ENCODE peak calls at places on chromosomes 3 and 15, in five cellular contexts. U, R, Q, A and B are unnamed samples.

GRCh38 chr3:112358311-112358780 is 25.4 kb downstream of the CD200 start:
- DNase-seq in U (no peak), R (no peak), Q (no peak), A (no peak), B (no peak)

GRCh38 chr3:77562089-77562488 is 522.2 kb downstream of the ROBO2 start:
- DNase-seq in U (no peak), R (no peak), Q (no peak), A (no peak), B (no peak)

GRCh38 chr3:112460519-112460918 is 38.8 kb downstream of the BTLA start:
- DNase-seq in U (no peak), R (no peak), Q (peak; percentile 94), A (no peak), B (no peak)

GRCh38 chr3:100869787-100870186 is 123.4 kb downstream of the ABI3BP start:
- DNase-seq in U (no peak), R (no peak), Q (no peak), A (no peak), B (no peak)

GRCh38 chr3:53523346-53523745 is 28.9 kb downstream of the CACNA1D start:
- DNase-seq in U (peak; percentile 33), R (no peak), Q (no peak), A (no peak), B (no peak)

GRCh38 chr15:67085237-67085817 is 19.9 kb downstream of the SMAD3 start:
- DNase-seq in U (no peak), R (no peak), Q (no peak), A (no peak), B (no peak)

GRCh38 chr3:19644405-19644804 is 289.6 kb downstream of the EFHB start:
- DNase-seq in U (no peak), R (no peak), Q (no peak), A (no peak), B (no peak)

GRCh38 chr3:121834079-121834730 is 655 bp downstream of the IQCB1 start:
- DNase-seq in U (no peak), R (no peak), Q (no peak), A (no peak), B (peak; percentile 20)

GRCh38 chr3:46422617-46423016 is 15.6 kb downstream of the CCRL2 start:
- DNase-seq in U (no peak), R (no peak), Q (no peak), A (no peak), B (peak; percentile 44)

GRCh38 chr15:32888221-32888761 is 170.5 kb downstream of the GREM1 start:
- DNase-seq in U (no peak), R (no peak), Q (no peak), A (no peak), B (no peak)

GRCh38 chr3:69439683-69440270 is 53.9 kb upstream of the FRMD4B start:
- DNase-seq in U (no peak), R (peak; percentile 16), Q (peak; percentile 16), A (no peak), B (no peak)

GRCh38 chr3:69352305-69353087 is 33.4 kb downstream of the FRMD4B start:
- DNase-seq in U (no peak), R (no peak), Q (no peak), A (no peak), B (no peak)

GRCh38 chr15:72865486-72865885 is 81.9 kb upstream of the ADPGK start:
- DNase-seq in U (no peak), R (no peak), Q (no peak), A (no peak), B (no peak)

GRCh38 chr3:186472466-186473008 is 71.6 kb downstream of the CRYGS start:
- DNase-seq in U (no peak), R (no peak), Q (no peak), A (no peak), B (no peak)

GRCh38 chr15:46861796-46862195 is 855.5 kb upstream of the SEMA6D start:
- DNase-seq in U (no peak), R (no peak), Q (no peak), A (no peak), B (no peak)

GRCh38 chr3:148631124-148631903 is 66.4 kb upstream of the AGTR1 start:
- DNase-seq in U (no peak), R (no peak), Q (no peak), A (no peak), B (no peak)

GRCh38 chr15:78372880-78373279 is 32.7 kb downstream of the CRABP1 start:
- DNase-seq in U (no peak), R (peak; percentile 21), Q (no peak), A (peak; percentile 71), B (peak; percentile 86)

GRCh38 chr3:29757054-29757777 is 476.3 kb downstream of the RBMS3 start:
- DNase-seq in U (peak; percentile 37), R (no peak), Q (no peak), A (peak; percentile 66), B (no peak)

DNA sequence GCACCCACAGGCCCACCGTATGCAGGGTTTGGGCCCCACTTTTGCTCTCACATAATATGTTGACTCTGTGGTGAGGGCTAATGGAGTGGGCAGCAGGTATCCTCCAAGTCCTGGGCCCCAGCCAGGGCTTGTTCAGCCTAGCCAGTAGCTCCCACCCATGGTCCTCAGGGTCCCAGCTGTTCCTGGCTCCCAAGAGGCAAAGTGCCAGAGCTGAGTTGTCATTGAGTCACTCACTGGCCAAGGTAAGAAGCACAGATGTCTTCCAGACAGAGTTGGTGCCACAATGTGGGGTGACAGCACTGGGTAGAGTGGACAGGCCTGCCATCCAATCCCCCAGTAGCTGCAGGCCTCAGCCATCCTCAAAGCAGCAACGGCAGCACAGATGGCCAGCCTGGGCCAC is 4.3 kb downstream of the SHF start:
- DNase-seq in U (no peak), R (no peak), Q (no peak), A (no peak), B (no peak)
- H3K27ac ChIP-seq in U (no peak overlapping the region), R (no peak overlapping the region), Q (no peak overlapping the region), A (no peak overlapping the region), B (no peak overlapping the region)

DNA sequence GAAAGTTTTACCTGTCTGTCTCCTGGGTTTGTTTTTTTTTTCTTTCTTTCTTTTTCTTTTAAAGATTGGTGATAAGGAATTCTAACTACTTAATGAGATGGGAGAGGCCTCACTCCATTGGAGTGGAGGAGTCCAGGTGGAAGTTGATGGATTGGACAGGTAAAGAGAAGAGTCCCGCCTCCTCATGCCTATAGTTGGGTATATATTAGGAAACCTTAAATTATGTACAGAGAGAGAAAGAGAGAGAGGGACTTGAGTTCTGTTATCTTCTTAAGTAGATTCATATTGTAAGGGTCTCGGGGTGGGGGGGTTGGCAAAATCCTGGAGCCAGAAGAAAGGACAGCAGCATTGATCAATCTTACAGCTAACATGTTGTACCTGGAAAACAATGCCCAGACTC is 158.2 kb downstream of the TP63 start:
- DNase-seq in U (no peak), R (no peak), Q (no peak), A (no peak), B (no peak)
- TF ChIP-seq POLR2A in U (no peak), R (no peak), Q (no peak), A (no peak), B (no peak)

DNA sequence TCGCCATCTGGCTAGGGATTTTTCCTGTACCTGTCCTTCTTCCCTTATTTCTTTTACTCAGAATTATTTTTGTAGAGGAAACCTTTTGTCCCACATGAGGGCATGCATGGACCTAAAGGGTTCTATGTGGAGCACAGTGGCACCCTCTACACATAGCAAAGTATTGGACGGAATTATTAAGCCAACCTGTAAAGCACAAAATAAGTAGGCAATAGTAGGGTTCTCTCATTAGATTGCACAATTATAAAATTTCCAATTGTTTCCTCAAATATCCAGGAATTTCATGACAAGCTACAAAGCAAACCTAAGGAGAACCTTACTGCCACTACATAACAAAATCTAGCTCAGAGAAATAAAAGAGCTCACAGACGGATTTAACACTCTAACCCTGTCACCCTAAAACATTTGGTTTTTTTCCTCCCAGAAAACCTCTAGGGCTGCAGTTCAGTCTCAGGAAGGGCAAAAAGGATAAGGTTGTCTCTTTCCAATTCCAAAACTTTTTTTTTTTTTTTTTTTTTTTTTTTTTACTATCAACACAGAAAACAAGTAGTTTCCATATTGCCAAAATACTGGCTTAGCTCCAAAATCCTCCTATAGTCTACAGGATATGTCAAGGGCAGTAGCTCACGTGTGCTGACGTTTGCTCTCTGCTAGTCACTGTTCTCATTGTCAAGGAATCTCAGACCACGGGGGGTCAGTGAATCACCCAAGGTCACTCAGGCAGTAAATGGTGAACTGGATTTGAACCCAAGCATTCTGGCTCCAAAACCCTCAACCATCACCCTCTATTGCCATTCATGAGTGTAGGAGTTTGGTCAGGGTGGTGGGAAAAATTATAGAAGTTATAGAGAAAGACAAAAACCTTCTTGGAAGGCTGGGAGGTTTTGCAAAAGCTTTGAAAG is 52.3 kb downstream of the NCEH1 start:
- DNase-seq in U (no peak), R (peak; percentile 94), Q (no peak), A (no peak), B (no peak)
- TF ChIP-seq POLR2AphosphoS5 in U (peak; percentile 24), R (no peak), Q (no peak), A (no peak), B (no peak)

GRCh38 chr3:71401695-71402231 is 181.8 kb downstream of the FOXP1 start:
- DNase-seq in U (no peak), R (no peak), Q (no peak), A (no peak), B (no peak)
- H3K27ac ChIP-seq in U (no peak overlapping the region), R (no peak overlapping the region), Q (no peak overlapping the region), A (no peak overlapping the region), B (no peak overlapping the region)

DNA sequence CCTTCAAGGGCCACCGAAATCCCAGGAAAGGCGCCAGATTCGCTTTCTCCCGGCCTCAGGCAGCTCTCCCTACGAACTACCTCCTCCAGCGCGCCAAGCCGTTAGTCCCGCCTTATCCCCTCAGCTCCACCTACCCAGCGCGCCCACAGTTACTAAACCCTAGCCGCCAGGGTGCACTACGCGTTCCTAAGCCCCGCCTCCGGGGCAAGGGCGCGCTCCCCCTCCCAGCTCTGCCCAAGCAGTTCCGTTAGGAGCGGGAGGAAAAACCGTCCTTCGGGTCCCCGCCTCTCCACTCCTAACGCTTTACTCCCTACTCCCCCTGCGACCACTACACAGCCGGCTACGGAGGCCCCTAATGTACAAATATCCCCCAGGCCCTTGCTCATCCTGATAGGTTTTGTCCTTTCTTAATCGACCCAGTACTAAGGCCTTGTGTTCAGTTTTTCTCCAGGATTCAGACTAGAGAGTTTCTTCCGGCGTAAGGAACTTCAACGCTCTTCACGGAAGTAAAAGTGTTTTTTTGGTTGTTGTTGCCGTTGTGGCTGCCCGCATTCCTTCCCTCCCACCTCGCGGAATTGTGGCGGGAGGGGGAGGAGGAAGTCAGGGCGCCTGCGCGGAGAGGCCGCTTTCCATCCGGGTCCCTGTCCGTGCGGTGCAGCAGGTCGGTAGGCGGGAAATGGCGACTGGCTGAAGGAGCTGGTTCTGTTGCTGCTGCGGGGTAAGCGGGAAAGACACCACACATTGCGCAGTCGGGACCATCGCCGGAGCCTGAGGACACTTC is at the start of gene CTDSPL2:
- DNase-seq in U (peak; percentile 96), R (peak; percentile 97), Q (peak; percentile 91), A (peak; percentile 98), B (peak; percentile 98)
- TF ChIP-seq POLR2A in U (peak; percentile 61), R (peak; percentile 50), Q (peak; percentile 93), A (no peak), B (peak; percentile 73)

GRCh38 chr3:62873672-62874397 is 1.4 kb downstream of the CADPS start:
- DNase-seq in U (no peak), R (no peak), Q (no peak), A (no peak), B (peak; percentile 59)
- TF ChIP-seq POLR2AphosphoS5 in U (no peak), R (no peak), Q (no peak), A (no peak), B (no peak)